ENCODE peak calls at places on chromosome 13, in nine cellular contexts. P, T, D, R, Q, G, V, Z and J are unnamed samples.

GRCh38 chr13:20353973-20354372 is 121.9 kb upstream of the GJB6 start:
- DNase-seq in Q (no peak), V (no peak), R (no peak), G (no peak), T (no peak), Z (no peak), P (no peak), D (no peak), J (no peak)

GRCh38 chr13:108033800-108034707 is 181.3 kb downstream of the LIG4 start:
- DNase-seq in G (no peak), D (no peak), Q (no peak), R (no peak), V (no peak), P (no peak), Z (no peak), T (no peak), J (no peak)

GRCh38 chr13:41514853-41515395 is 57.6 kb downstream of the RGCC start:
- DNase-seq in G (no peak), V (no peak), T (no peak), Q (no peak), R (no peak), Z (no peak), P (no peak), D (no peak), J (no peak)

GRCh38 chr13:110575322-110576069 is 14.0 kb upstream of the RAB20 start:
- DNase-seq in V (no peak), Q (peak), D (no peak), G (no peak), P (no peak), T (no peak), R (peak), Z (no peak), J (no peak)

GRCh38 chr13:40385858-40386180 is 280.6 kb downstream of the FOXO1 start:
- DNase-seq in D (no peak), Z (no peak), P (no peak), R (no peak), V (no peak), T (no peak), G (no peak), Q (no peak), J (no peak)

GRCh38 chr13:50322006-50322405 is 306.8 kb downstream of the KCNRG start:
- DNase-seq in R (no peak), V (no peak), G (no peak), Z (no peak), Q (no peak), P (no peak), D (no peak), T (no peak), J (no peak)

GRCh38 chr13:26541041-26541440 is 16.4 kb upstream of the WASF3 start:
- DNase-seq in D (no peak), Q (no peak), T (no peak), R (no peak), V (no peak), G (no peak), P (no peak), Z (no peak), J (no peak)

GRCh38 chr13:23794267-23795161 is 94.7 kb downstream of the MIPEP start:
- DNase-seq in D (no peak), T (no peak), Q (peak), Z (no peak), P (no peak), G (no peak), V (no peak), R (no peak), J (no peak)